ENCODE peak calls at places on chromosomes 11 and 22, in seven cellular contexts. W is body of pancreas, Z is osteoblast, C is fibroblast of mammary gland, J is left ventricle myocardium inferior, H is sigmoid colon, U is bronchial epithelial cell. I is an unnamed sample.

GRCh38 chr11:62792193-62792575 is 378 bp upstream of the TMEM223 start:
- DNase-seq in J (peak), Z (no peak), H (peak), C (no peak), U (no peak), W (no peak), I (no peak)

GRCh38 chr11:122430490-122430889 is 225.0 kb upstream of the UBASH3B start:
- DNase-seq in W (no peak), J (no peak), H (no peak), U (no peak), Z (no peak), C (no peak), I (no peak)

GRCh38 chr22:24149191-24149590 is 32.1 kb upstream of the SUSD2 start:
- DNase-seq in U (no peak), J (no peak), C (no peak), Z (no peak), H (no peak), W (no peak), I (no peak)

GRCh38 chr22:27107824-27108223 is 450.4 kb downstream of the MIAT start:
- DNase-seq in Z (peak), C (peak), U (peak), H (peak), J (peak), W (peak), I (no peak)

GRCh38 chr11:117044287-117045035 is 53.8 kb downstream of the SIK3 start:
- DNase-seq in H (no peak), U (peak), Z (no peak), W (no peak), J (no peak), C (no peak), I (no peak)

GRCh38 chr11:382081-382643 is 11.8 kb upstream of the PKP3 start:
- DNase-seq in J (no peak), H (no peak), C (no peak), U (no peak), W (no peak), Z (no peak), I (no peak)

GRCh38 chr22:50530857-50531545 is 1.2 kb upstream of the TYMP start:
- DNase-seq in H (peak), J (peak), W (peak), U (peak), C (peak), Z (peak), I (peak)

GRCh38 chr11:72818971-72819370 is 4.8 kb downstream of the ATG16L2 start:
- DNase-seq in W (no peak), H (no peak), C (no peak), J (no peak), Z (no peak), U (no peak), I (no peak)

GRCh38 chr11:130606781-130607511 is 158.5 kb downstream of the ADAMTS15 start:
- DNase-seq in Z (no peak), H (peak), J (peak), U (no peak), C (peak), W (no peak), I (no peak)

GRCh38 chr22:33918676-33919590 is 1.3 kb downstream of the LARGE1 start:
- DNase-seq in J (no peak), U (peak), H (no peak), C (peak), W (no peak), Z (no peak), I (no peak)

GRCh38 chr11:119093951-119094815 is 7.5 kb downstream of the DPAGT1 start:
- DNase-seq in W (peak), J (no peak), H (no peak), C (peak), Z (peak), U (no peak), I (no peak)

GRCh38 chr11:75820636-75821035 is 5.6 kb downstream of the UVRAG start:
- DNase-seq in W (no peak), Z (no peak), C (peak), U (peak), H (no peak), J (no peak), I (no peak)

GRCh38 chr11:63099555-63099954 is 44.5 kb downstream of the SLC22A24 start:
- DNase-seq in W (no peak), U (no peak), H (no peak), J (no peak), Z (no peak), C (no peak), I (no peak)

GRCh38 chr22:44404341-44405020 is 91.7 kb upstream of the SHISAL1 start:
- DNase-seq in H (peak), Z (peak), W (no peak), J (peak), U (no peak), C (no peak), I (no peak)

GRCh38 chr22:21069375-21069774 is 23.6 kb downstream of the LRRC74B start:
- DNase-seq in H (no peak), J (no peak), C (no peak), W (no peak), Z (no peak), U (no peak), I (no peak)

GRCh38 chr22:27720860-27721259 is 80.7 kb downstream of the MN1 start:
- DNase-seq in J (no peak), Z (no peak), W (no peak), U (peak), C (no peak), H (no peak), I (no peak)

DNA sequence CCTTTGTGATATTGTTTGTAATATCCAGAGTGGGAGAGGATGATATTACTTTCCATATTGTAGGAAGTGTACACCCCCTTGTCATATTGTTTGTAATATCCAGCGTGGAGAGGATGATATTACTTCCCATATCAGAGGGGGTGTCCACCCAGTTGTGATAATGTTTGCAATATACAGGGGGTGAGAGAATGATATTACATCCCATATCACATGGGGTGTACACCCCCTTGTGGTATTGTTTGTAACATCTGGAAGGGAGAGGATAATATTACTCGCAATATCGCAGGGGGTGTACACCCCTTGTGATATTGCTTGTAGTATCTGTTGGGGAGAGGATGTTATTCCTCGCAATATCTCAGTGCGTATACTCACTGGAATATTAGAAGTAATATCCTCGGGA is 61.5 kb downstream of the PRSS23 start:
- DNase-seq in W (no peak), C (no peak), U (no peak), H (no peak), J (no peak), Z (peak), I (no peak)
- TF ChIP-seq CTCF in W (no peak), C (peak), U (no peak), H (no peak), J (no peak), Z (peak), I (no peak)

GRCh38 chr22:41688365-41689211 is at the start of gene SNU13:
- DNase-seq in W (peak), U (peak), J (peak), Z (peak), C (peak), H (peak), I (peak)
- TF ChIP-seq CTCF in W (peak), U (peak), J (peak), Z (no peak), C (no peak), H (no peak), I (no peak)

GRCh38 chr11:2400761-2401435 is 348 bp downstream of the TSSC4 start:
- DNase-seq in C (no peak), J (no peak), Z (no peak), H (no peak), W (no peak), U (no peak), I (no peak)

GRCh38 chr11:2402890-2403645 is 2.5 kb downstream of the TSSC4 start:
- DNase-seq in Z (no peak), C (no peak), J (no peak), W (no peak), H (no peak), U (no peak), I (no peak)

GRCh38 chr11:2402106-2402505 is 1.6 kb downstream of the TSSC4 start:
- DNase-seq in U (no peak), C (no peak), H (no peak), W (no peak), Z (no peak), J (no peak), I (no peak)

GRCh38 chr11:2400069-2400760 is at the start of gene TSSC4:
- DNase-seq in U (peak), C (peak), Z (peak), W (peak), J (peak), H (peak), I (peak)

GRCh38 chr11:2401436-2401984 is 960 bp downstream of the TSSC4 start:
- DNase-seq in C (no peak), U (no peak), J (no peak), W (no peak), H (no peak), Z (no peak), I (no peak)
- TF ChIP-seq CTCF in C (peak), U (peak), J (no peak), W (no peak), H (no peak), Z (no peak), I (no peak)

DNA sequence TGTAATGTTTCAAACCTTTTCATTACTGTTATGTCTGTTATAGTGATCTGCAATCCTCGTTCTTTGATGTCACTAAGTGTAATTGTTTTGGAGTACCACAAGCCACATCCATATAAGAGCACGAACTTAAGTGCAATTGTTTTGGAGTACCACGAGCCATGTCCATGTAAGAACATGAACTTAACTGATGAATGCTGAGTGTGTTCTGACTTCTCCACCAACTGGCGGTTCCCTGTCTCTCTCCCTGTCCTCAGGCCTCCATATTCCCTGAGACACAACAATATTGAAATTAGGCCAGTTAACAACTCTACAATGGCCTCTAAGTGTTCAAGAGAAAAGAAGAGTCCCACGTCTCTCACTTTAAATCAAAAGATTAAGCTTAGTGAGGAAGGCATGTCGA is 23.5 kb downstream of the TESMIN start:
- DNase-seq in Z (no peak), W (no peak), J (no peak), H (no peak), U (no peak), C (peak), I (no peak)
- TF ChIP-seq CTCF in Z (peak), W (no peak), J (peak), H (no peak), U (no peak), C (peak), I (no peak)

DNA sequence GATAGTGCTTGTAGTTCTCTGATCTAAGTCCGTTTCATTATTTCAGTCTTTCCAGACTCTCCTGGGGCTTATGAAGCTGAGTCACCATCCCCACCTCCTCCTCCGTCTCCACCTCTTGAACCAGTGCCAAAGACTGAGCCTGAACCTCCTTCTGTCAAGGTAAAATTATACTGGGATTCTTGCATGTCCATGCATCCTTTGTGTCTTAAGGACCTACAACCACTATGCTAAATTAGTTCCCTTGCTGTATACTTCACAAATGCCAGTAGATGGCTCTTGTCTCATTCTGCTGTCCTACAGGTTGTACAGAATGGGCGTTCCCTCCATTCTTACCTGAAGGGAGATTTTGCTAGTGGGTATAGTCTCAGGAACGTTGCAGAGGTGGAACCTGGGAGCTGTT is 42.2 kb downstream of the POLD3 start:
- DNase-seq in U (peak), J (no peak), H (no peak), Z (no peak), W (peak), C (peak), I (no peak)
- TF ChIP-seq CTCF in U (peak), J (peak), H (no peak), Z (peak), W (peak), C (peak), I (no peak)

I was measured in neural crest cell.